ENCODE peak calls at places on chromosomes 13 and 19, in seven cellular contexts. One of them, this sample, is unnamed.

GRCh38 chr13:80113714-80114454 is 227.0 kb downstream of the SPRY2 start:
- DNase-seq in HepG2: no peak
- DNase-seq in K562: no peak
- DNase-seq in GM23338: no peak
- DNase-seq in SK-N-SH: no peak
- DNase-seq in GM12878: no peak
- DNase-seq in HCT116: no peak
- DNase-seq in this sample: no peak

GRCh38 chr19:46601318-46602224 is at the start of gene CALM3:
- DNase-seq in GM12878: no peak
- DNase-seq in SK-N-SH: peak; percentile 60
- DNase-seq in GM23338: peak; percentile 42
- DNase-seq in K562: no peak
- DNase-seq in HCT116: no peak
- DNase-seq in HepG2: no peak
- DNase-seq in this sample: no peak

GRCh38 chr13:35283856-35284255 is 192.6 kb downstream of the MAB21L1 start:
- DNase-seq in GM12878: no peak
- DNase-seq in GM23338: no peak
- DNase-seq in HepG2: peak; percentile 80
- DNase-seq in SK-N-SH: no peak
- DNase-seq in K562: no peak
- DNase-seq in HCT116: no peak
- DNase-seq in this sample: no peak

GRCh38 chr13:46595136-46595917 is 42.4 kb downstream of the LRCH1 start:
- DNase-seq in HepG2: no peak
- DNase-seq in GM12878: no peak
- DNase-seq in HCT116: no peak
- DNase-seq in GM23338: no peak
- DNase-seq in SK-N-SH: no peak
- DNase-seq in K562: no peak
- DNase-seq in this sample: no peak

GRCh38 chr13:97295279-97296182 is 73.4 kb downstream of the MBNL2 start:
- DNase-seq in SK-N-SH: no peak
- DNase-seq in HepG2: no peak
- DNase-seq in GM23338: no peak
- DNase-seq in GM12878: no peak
- DNase-seq in HCT116: no peak
- DNase-seq in K562: no peak
- DNase-seq in this sample: no peak

GRCh38 chr19:43316591-43317319 is 36.7 kb upstream of the CD177 start:
- DNase-seq in HCT116: peak; percentile 73
- DNase-seq in SK-N-SH: peak; percentile 44
- DNase-seq in HepG2: peak; percentile 56
- DNase-seq in GM23338: peak; percentile 62
- DNase-seq in K562: peak; percentile 57
- DNase-seq in GM12878: no peak
- DNase-seq in this sample: peak; percentile 5

GRCh38 chr19:4721196-4721595 is 2.4 kb downstream of the DPP9 start:
- DNase-seq in SK-N-SH: no peak
- DNase-seq in GM12878: no peak
- DNase-seq in HepG2: no peak
- DNase-seq in K562: no peak
- DNase-seq in HCT116: no peak
- DNase-seq in GM23338: no peak
- DNase-seq in this sample: no peak

GRCh38 chr19:18419699-18420460 is 682 bp downstream of the SSBP4 start:
- DNase-seq in SK-N-SH: peak; percentile 79
- DNase-seq in HepG2: peak; percentile 55
- DNase-seq in K562: peak; percentile 34
- DNase-seq in HCT116: no peak
- DNase-seq in GM12878: no peak
- DNase-seq in GM23338: peak; percentile 55
- DNase-seq in this sample: no peak

GRCh38 chr13:61908906-61909305 is 493.3 kb upstream of the PCDH20 start:
- DNase-seq in HCT116: no peak
- DNase-seq in GM23338: peak; percentile 54
- DNase-seq in GM12878: no peak
- DNase-seq in HepG2: no peak
- DNase-seq in SK-N-SH: no peak
- DNase-seq in K562: no peak
- DNase-seq in this sample: no peak

DNA sequence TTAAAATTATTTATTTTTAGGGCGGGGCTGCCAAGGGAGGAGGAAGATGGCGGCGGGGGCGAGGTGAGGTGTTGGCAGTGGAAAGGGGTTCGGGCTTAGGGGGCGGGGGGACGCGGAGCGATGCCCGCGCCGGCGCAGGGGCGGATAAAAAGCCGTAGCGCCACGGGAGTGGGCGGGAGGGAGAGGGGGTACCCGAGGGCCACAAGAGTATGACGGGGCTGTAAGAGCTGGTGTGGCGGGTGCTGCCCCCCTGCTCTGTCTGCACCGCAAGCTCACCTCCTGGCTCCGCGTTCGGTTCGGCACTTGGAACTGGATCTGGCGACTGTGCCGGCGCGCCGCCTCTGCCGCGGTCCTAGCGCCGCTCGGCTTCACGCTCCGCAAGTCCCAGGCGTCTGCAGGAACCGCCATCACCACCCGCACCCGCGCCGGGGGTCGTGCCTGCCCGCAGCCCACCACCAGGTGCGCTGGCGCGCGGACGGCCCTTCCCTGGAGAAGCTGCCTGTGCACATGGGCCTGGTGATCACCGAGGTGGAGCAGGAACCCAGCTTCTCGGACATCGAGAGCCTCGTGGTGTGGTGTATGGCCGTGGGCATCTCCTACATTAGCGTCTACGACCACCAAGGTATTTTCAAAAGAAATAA is 265.2 kb upstream of the SGCG start:
- DNase-seq in HepG2: no peak
- DNase-seq in SK-N-SH: peak; percentile 55
- DNase-seq in K562: peak; percentile 13
- DNase-seq in GM12878: no peak
- DNase-seq in HCT116: peak; percentile 22
- DNase-seq in GM23338: peak; percentile 84
- DNase-seq in this sample: no peak
- TF ChIP-seq CTCF in HepG2: no peak
- TF ChIP-seq CTCF in SK-N-SH: no peak
- TF ChIP-seq CTCF in K562: no peak
- TF ChIP-seq CTCF in GM12878: no peak
- TF ChIP-seq CTCF in HCT116: no peak
- TF ChIP-seq CTCF in GM23338: no peak
- TF ChIP-seq CTCF in this sample: no peak

GRCh38 chr13:99506632-99507031 is 5.4 kb downstream of the TM9SF2 start:
- DNase-seq in K562: no peak
- DNase-seq in GM23338: no peak
- DNase-seq in GM12878: no peak
- DNase-seq in HCT116: no peak
- DNase-seq in HepG2: no peak
- DNase-seq in SK-N-SH: no peak
- DNase-seq in this sample: no peak
- H3K36me3 ChIP-seq in K562: peaks cover 46% of the 10 kb centered on the region
- H3K36me3 ChIP-seq in GM23338: peaks cover 7% of the 10 kb centered on the region
- H3K36me3 ChIP-seq in GM12878: peaks cover 15% of the 10 kb centered on the region
- H3K36me3 ChIP-seq in HCT116: peaks cover 22% of the 10 kb centered on the region
- H3K36me3 ChIP-seq in HepG2: peaks cover 21% of the 10 kb centered on the region
- H3K36me3 ChIP-seq in SK-N-SH: peaks cover 2% of the 10 kb centered on the region
- H3K36me3 ChIP-seq in this sample: peaks cover 4% of the 10 kb centered on the region

DNA sequence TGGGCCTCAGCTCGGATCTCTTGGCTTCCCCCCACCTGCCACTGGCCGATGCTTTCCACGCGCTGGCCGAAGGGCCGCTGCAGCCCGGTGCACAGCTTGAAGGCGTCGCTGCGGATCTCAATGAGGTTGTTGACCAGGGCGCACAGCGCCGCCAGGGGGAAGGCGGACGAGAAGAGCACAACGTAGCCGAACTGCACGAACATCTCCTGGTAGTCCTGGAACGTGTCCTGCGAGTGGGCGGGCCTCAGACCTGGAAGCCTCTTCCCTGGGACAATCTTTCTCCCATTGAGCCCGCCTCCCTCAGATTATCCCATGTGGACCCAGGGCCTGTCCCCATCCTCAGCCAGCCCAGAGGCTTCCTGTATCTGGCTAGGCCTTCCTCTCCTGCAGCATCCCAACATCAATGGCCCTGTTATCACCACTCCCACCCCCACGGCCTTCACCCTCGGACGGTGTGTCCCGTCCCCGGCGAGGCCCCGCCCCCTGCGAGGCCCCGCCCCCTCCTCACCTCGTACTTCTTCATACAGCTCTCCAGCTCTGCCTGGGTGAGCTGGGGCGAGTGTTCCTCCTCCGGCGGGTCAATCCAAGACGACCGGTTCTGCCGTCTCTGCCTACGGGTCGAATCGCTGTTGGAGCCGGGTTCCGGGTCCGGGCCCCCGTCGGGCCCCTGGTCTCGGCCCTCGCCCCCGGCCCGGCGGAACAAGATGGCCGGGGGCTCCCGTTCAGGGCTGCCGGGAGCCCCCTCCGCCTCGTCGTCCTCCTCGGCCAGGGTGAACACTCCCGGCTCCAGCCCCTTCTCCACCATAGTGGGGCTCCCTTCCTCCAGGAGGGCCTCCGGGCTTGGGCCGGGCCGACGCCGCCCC is 6.8 kb downstream of the ANO8 start:
- DNase-seq in K562: peak; percentile 86
- DNase-seq in HCT116: peak; percentile 82
- DNase-seq in HepG2: peak; percentile 13
- DNase-seq in GM23338: peak; percentile 98
- DNase-seq in GM12878: no peak
- DNase-seq in SK-N-SH: peak; percentile 85
- DNase-seq in this sample: no peak
- TF ChIP-seq REST in K562: no peak
- TF ChIP-seq REST in HCT116: no peak
- TF ChIP-seq REST in HepG2: no peak
- TF ChIP-seq REST in GM23338: no peak
- TF ChIP-seq REST in GM12878: no peak
- TF ChIP-seq REST in SK-N-SH: no peak
- TF ChIP-seq REST in this sample: no peak

DNA sequence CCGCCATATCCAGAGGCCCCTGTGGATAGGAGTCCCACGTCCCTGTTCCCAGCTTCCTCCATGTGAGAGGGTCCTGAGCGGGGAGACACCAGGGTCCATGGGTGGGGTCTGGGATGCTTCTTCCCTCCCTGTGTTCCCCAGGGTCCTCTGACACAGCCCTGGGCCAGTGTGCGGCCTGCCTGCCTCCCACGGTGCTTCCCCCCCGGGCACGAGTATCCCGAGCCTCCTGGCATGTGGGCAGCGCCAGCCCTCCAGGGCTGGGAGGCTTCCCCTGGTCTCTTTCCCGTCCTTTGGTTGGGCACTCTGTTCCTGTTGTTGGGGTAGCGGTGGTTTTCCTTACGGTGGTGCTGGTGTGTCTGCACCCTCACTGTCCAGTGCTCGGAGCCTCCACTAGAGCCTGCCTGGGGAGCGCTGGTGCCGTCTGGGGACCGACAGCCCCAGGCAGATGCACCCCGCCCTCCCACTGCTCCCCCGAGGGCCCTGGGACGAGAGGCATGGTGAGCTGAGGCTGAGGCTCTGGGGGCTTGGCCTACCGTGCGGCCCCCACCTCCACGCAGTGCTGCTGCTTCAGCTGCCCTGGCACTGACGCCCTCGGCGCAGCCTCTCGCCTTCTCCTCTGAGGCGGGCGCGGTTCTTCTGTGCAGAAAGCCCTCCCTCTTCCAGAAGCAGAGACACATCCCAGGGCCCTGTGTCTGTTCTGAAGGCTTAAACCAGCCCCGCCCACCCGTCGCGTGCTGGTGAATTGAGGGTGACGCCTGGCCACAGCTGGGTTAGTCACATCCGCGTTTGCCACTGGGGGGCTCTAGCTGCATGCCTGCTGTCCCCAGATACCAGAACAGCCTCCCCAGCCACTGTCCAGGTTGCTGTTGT is 27.9 kb downstream of the PLEKHJ1 start:
- DNase-seq in GM12878: no peak
- DNase-seq in HCT116: no peak
- DNase-seq in K562: peak; percentile 71
- DNase-seq in HepG2: no peak
- DNase-seq in GM23338: peak; percentile 75
- DNase-seq in SK-N-SH: no peak
- DNase-seq in this sample: no peak
- TF ChIP-seq CTCF in GM12878: peak; percentile 26
- TF ChIP-seq CTCF in HCT116: no peak
- TF ChIP-seq CTCF in K562: peak; percentile 30
- TF ChIP-seq CTCF in HepG2: peak; percentile 55
- TF ChIP-seq CTCF in GM23338: peak; percentile 61
- TF ChIP-seq CTCF in SK-N-SH: no peak
- TF ChIP-seq CTCF in this sample: no peak

GRCh38 chr19:1070931-1071791 is 4.2 kb downstream of the ARHGAP45 start:
- DNase-seq in SK-N-SH: peak; percentile 62
- DNase-seq in HepG2: no peak
- DNase-seq in GM23338: peak; percentile 80
- DNase-seq in K562: no peak
- DNase-seq in HCT116: no peak
- DNase-seq in GM12878: no peak
- DNase-seq in this sample: no peak
- H3K36me3 ChIP-seq in SK-N-SH: no peaks in the 10 kb centered on the region
- H3K36me3 ChIP-seq in HepG2: no peaks in the 10 kb centered on the region
- H3K36me3 ChIP-seq in GM23338: peaks cover 4% of the 10 kb centered on the region
- H3K36me3 ChIP-seq in K562: no peaks in the 10 kb centered on the region
- H3K36me3 ChIP-seq in HCT116: peaks cover 10% of the 10 kb centered on the region
- H3K36me3 ChIP-seq in GM12878: peaks cover 20% of the 10 kb centered on the region
- H3K36me3 ChIP-seq in this sample: no peaks in the 10 kb centered on the region

DNA sequence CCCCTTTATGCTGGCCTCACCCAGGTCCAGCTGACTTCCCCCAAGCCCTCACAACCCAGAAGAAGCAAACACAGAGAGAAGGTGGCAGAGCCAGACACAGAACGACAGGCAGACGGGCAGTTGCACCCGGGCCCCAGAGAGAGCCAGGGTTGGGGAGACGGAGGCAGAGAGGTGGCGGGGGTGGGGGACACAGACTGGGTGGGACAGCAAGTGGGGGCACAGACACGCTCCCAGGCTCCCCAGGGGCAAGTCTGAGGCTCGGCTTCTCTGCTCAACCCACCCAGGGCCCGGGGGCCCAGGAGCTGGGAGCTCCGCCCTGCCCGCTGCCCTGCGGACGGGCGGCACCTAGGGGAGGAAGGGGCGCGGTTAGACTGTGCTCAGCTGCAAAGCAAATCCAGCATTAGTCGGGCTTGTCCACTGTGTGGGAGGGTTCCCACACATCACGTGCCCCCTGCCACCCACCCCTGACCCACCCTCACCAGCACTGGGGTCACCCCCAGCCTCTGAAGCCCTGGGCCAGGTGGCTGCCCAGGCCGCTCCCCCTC is 31.3 kb upstream of the ASF1B start:
- DNase-seq in GM23338: no peak
- DNase-seq in GM12878: no peak
- DNase-seq in HCT116: no peak
- DNase-seq in SK-N-SH: peak; percentile 41
- DNase-seq in K562: no peak
- DNase-seq in HepG2: no peak
- DNase-seq in this sample: no peak
- TF ChIP-seq REST in GM23338: no peak
- TF ChIP-seq REST in GM12878: no peak
- TF ChIP-seq REST in HCT116: no peak
- TF ChIP-seq REST in SK-N-SH: no peak
- TF ChIP-seq REST in K562: no peak
- TF ChIP-seq REST in HepG2: no peak
- TF ChIP-seq REST in this sample: no peak

This sample was measured in Panc1.